ENCODE peak calls at places on chromosome 4, in six cellular contexts. K, V, I, J, L and H are unnamed samples.

GRCh38 chr4:41796545-41797210 is 48.2 kb upstream of the PHOX2B start:
- DNase-seq in K (no peak), I (peak; percentile 57), V (no peak), J (no peak), L (no peak), H (no peak)

GRCh38 chr4:122739174-122739573 is 6.7 kb downstream of the BBS12 start:
- DNase-seq in V (peak; percentile 65), J (no peak), L (peak; percentile 92), K (no peak), I (no peak), H (peak; percentile 53)

GRCh38 chr4:145868637-145869409 is 69.8 kb downstream of the ZNF827 start:
- DNase-seq in J (no peak), V (peak; percentile 2), K (no peak), I (no peak), L (peak; percentile 22), H (no peak)

GRCh38 chr4:15402146-15402545 is 25.7 kb upstream of the C1QTNF7 start:
- DNase-seq in I (no peak), V (peak; percentile 81), K (no peak), L (peak; percentile 75), J (no peak), H (peak; percentile 55)

GRCh38 chr4:88130003-88130402 is 28.4 kb downstream of the ABCG2 start:
- DNase-seq in J (no peak), V (no peak), I (no peak), L (no peak), K (no peak), H (no peak)

GRCh38 chr4:21887481-21887880 is 61.1 kb downstream of the KCNIP4 start:
- DNase-seq in J (no peak), I (no peak), L (peak; percentile 24), K (no peak), V (peak; percentile 17), H (no peak)

GRCh38 chr4:11428161-11428700 is 463 bp downstream of the HS3ST1 start:
- DNase-seq in L (no peak), K (no peak), J (no peak), I (peak; percentile 12), V (no peak), H (no peak)

GRCh38 chr4:4534515-4535145 is 7.2 kb downstream of the STX18 start:
- DNase-seq in K (no peak), L (no peak), J (no peak), V (no peak), I (no peak), H (no peak)

GRCh38 chr4:39255266-39255665 is 72.9 kb downstream of the WDR19 start:
- DNase-seq in L (peak; percentile 81), K (no peak), J (no peak), V (peak; percentile 28), I (no peak), H (no peak)

GRCh38 chr4:149997881-149998421 is 80.3 kb upstream of the DCLK2 start:
- DNase-seq in V (peak; percentile 16), L (peak; percentile 25), K (no peak), I (no peak), J (no peak), H (no peak)

GRCh38 chr4:7581477-7581876 is 146.7 kb upstream of the PSAPL1 start:
- DNase-seq in K (no peak), L (no peak), I (peak; percentile 74), J (no peak), V (no peak), H (no peak)

GRCh38 chr4:101039367-101039766 is 308.0 kb downstream of the PPP3CA start:
- DNase-seq in K (no peak), J (no peak), V (no peak), I (no peak), L (no peak), H (no peak)

GRCh38 chr4:23097251-23097650 is 404.5 kb downstream of the GBA3 start:
- DNase-seq in V (no peak), L (peak; percentile 39), I (no peak), J (no peak), K (no peak), H (no peak)

GRCh38 chr4:58127680-58128079 is 1017.5 kb upstream of the IGFBP7 start:
- DNase-seq in V (no peak), K (no peak), L (no peak), J (no peak), I (no peak), H (no peak)

GRCh38 chr4:874071-874470 is 48.1 kb upstream of the CPLX1 start:
- DNase-seq in L (no peak), K (no peak), V (no peak), I (no peak), J (no peak), H (no peak)

GRCh38 chr4:102535398-102536082 is 34.4 kb downstream of the NFKB1 start:
- DNase-seq in V (peak; percentile 58), J (no peak), K (no peak), I (no peak), L (peak; percentile 79), H (no peak)

GRCh38 chr4:56972832-56973231 is 4.6 kb downstream of the NOA1 start:
- DNase-seq in J (no peak), I (no peak), L (no peak), V (no peak), K (no peak), H (no peak)

GRCh38 chr4:2330119-2331042 is 68.5 kb upstream of the MXD4 start:
- DNase-seq in V (peak; percentile 88), J (no peak), I (no peak), K (no peak), L (peak; percentile 94), H (peak; percentile 62)

GRCh38 chr4:2848449-2848848 is 4.8 kb downstream of the ADD1 start:
- DNase-seq in V (no peak), I (no peak), K (no peak), L (peak; percentile 22), J (no peak), H (no peak)

GRCh38 chr4:14877246-14878220 is 124.7 kb upstream of the CPEB2 start:
- DNase-seq in V (no peak), J (no peak), L (no peak), I (no peak), K (no peak), H (no peak)

GRCh38 chr4:138243369-138243768 is 1.2 kb upstream of the SLC7A11 start:
- DNase-seq in V (no peak), K (no peak), L (no peak), J (no peak), I (no peak), H (no peak)

GRCh38 chr4:76108467-76109181 is 34.1 kb downstream of the ART3 start:
- DNase-seq in J (no peak), L (peak; percentile 62), I (no peak), K (no peak), V (peak; percentile 22), H (no peak)

GRCh38 chr4:39664828-39665731 is 26.4 kb upstream of the SMIM14 start:
- DNase-seq in K (no peak), I (no peak), V (peak; percentile 36), L (peak; percentile 65), J (no peak), H (peak; percentile 24)

GRCh38 chr4:41391271-41391670 is 134.5 kb downstream of the UCHL1 start:
- DNase-seq in K (no peak), V (no peak), L (no peak), J (no peak), I (no peak), H (no peak)

GRCh38 chr4:170259631-170260153 is 169.9 kb upstream of the AADAT start:
- DNase-seq in V (peak; percentile 61), K (no peak), I (peak; percentile 98), J (no peak), L (peak; percentile 90), H (peak; percentile 6)

GRCh38 chr4:86130160-86130933 is 229.5 kb downstream of the MAPK10 start:
- DNase-seq in K (no peak), J (no peak), V (peak; percentile 3), L (no peak), I (no peak), H (no peak)

GRCh38 chr4:148881860-148882643 is 439.8 kb upstream of the NR3C2 start:
- DNase-seq in L (no peak), K (no peak), J (no peak), V (no peak), I (peak; percentile 23), H (no peak)

GRCh38 chr4:28278676-28279075 is 1418.0 kb downstream of the STIM2 start:
- DNase-seq in L (peak; percentile 37), J (no peak), I (no peak), K (no peak), V (no peak), H (no peak)

GRCh38 chr4:183335369-183335940 is 13.2 kb upstream of the CLDN24 start:
- DNase-seq in K (no peak), I (no peak), L (peak; percentile 96), V (peak; percentile 91), J (no peak), H (peak; percentile 75)

GRCh38 chr4:150746156-150746555 is 164.2 kb downstream of the MAB21L2 start:
- DNase-seq in V (peak; percentile 29), K (no peak), J (no peak), L (peak; percentile 70), I (no peak), H (peak; percentile 7)

GRCh38 chr4:100938698-100939097 is 408.6 kb downstream of the PPP3CA start:
- DNase-seq in L (no peak), J (no peak), V (no peak), I (no peak), K (no peak), H (no peak)

GRCh38 chr4:27154706-27155105 is 294.1 kb downstream of the STIM2 start:
- DNase-seq in K (no peak), L (peak; percentile 5), V (no peak), J (no peak), I (no peak), H (no peak)

GRCh38 chr4:21811576-21811975 is 137.0 kb downstream of the KCNIP4 start:
- DNase-seq in L (peak; percentile 34), J (no peak), I (no peak), K (no peak), V (peak; percentile 39), H (no peak)

GRCh38 chr4:26267087-26267486 is 53.7 kb upstream of the RBPJ start:
- DNase-seq in L (no peak), K (no peak), J (no peak), V (no peak), I (no peak), H (no peak)

GRCh38 chr4:24544208-24544607 is 40.1 kb downstream of the DHX15 start:
- DNase-seq in L (no peak), I (no peak), J (no peak), V (no peak), K (no peak), H (no peak)

GRCh38 chr4:123986268-123986798 is 589.7 kb downstream of the SPRY1 start:
- DNase-seq in I (no peak), L (peak; percentile 99), K (no peak), V (peak; percentile 82), J (no peak), H (peak; percentile 50)

GRCh38 chr4:20043992-20044391 is 207.7 kb upstream of the SLIT2 start:
- DNase-seq in K (no peak), V (no peak), J (no peak), I (no peak), L (no peak), H (no peak)

GRCh38 chr4:83285022-83285387 is 407 bp upstream of the COQ2 start:
- DNase-seq in I (no peak), K (no peak), V (peak; percentile 30), L (peak; percentile 78), J (no peak), H (no peak)